ENCODE peak calls at places on chromosomes 6 and 20, in four cellular contexts. B is SHP77; G is stimulated activated naive B cell treated with anti-CD40 and anti-IgM and Interleukin-4, amounts not matched to agents 10 μg/mL and 1 μg/mL and 100 μg/mL, for 72 hours; I is stimulated activated CD4-positive, alpha-beta T cell treated with anti-CD3 and anti-CD28 coated beads, Interleukin-15, amount 100 ng/mL, for 1 hour. H is an unnamed sample.

GRCh38 chr20:54200487-54201267 is 7.2 kb upstream of the PFDN4 start:
- DNase-seq in B (no peak), G (no peak), I (no peak), H (no peak)

GRCh38 chr20:58666702-58667101 is 15.6 kb downstream of the STX16 start:
- DNase-seq in B (no peak), G (no peak), I (no peak), H (no peak)

GRCh38 chr6:139940741-139941712 is 566.6 kb upstream of the CITED2 start:
- DNase-seq in B (no peak), G (no peak), I (no peak), H (peak)

GRCh38 chr20:13610205-13610604 is 28.5 kb downstream of the TASP1 start:
- DNase-seq in B (peak), G (no peak), I (no peak), H (no peak)

GRCh38 chr20:47888351-47888750 is 103.1 kb upstream of the SULF2 start:
- DNase-seq in B (no peak), G (no peak), I (no peak), H (no peak)

GRCh38 chr20:8589956-8590355 is 457.9 kb downstream of the PLCB1 start:
- DNase-seq in B (no peak), G (no peak), I (no peak), H (no peak)

GRCh38 chr6:29720863-29721262 is 2.4 kb upstream of the HLA-F start:
- DNase-seq in B (no peak), G (no peak), I (no peak), H (no peak)

GRCh38 chr6:152750694-152751093 is at the start of gene VIP:
- DNase-seq in B (no peak), G (no peak), I (no peak), H (no peak)

GRCh38 chr6:1868561-1869261 is 259.0 kb downstream of the FOXC1 start:
- DNase-seq in B (no peak), G (peak), I (no peak), H (peak)

GRCh38 chr6:43402819-43403218 is 24.5 kb upstream of the ABCC10 start:
- DNase-seq in B (no peak), G (no peak), I (no peak), H (no peak)

GRCh38 chr20:5945963-5946362 is 4.4 kb downstream of the TRMT6 start:
- DNase-seq in B (no peak), G (no peak), I (no peak), H (no peak)

GRCh38 chr6:79724816-79725215 is 93.7 kb downstream of the SH3BGRL2 start:
- DNase-seq in B (no peak), G (no peak), I (no peak), H (no peak)

GRCh38 chr6:66948106-66948505 is 1241.1 kb upstream of the EYS start:
- DNase-seq in B (no peak), G (no peak), I (no peak), H (no peak)

GRCh38 chr6:35710241-35710847 is 21.6 kb upstream of the FKBP5 start:
- DNase-seq in B (no peak), G (no peak), I (no peak), H (no peak)

GRCh38 chr20:63641146-63641791 is 12.0 kb downstream of the STMN3 start:
- DNase-seq in B (no peak), G (peak), I (no peak), H (no peak)

GRCh38 chr6:118042855-118043254 is 135.8 kb downstream of the SLC35F1 start:
- DNase-seq in B (no peak), G (no peak), I (no peak), H (no peak)

GRCh38 chr6:2478200-2478599 is 232.8 kb upstream of the GMDS start:
- DNase-seq in B (peak), G (no peak), I (no peak), H (no peak)

GRCh38 chr6:65448806-65449397 is 258.1 kb downstream of the EYS start:
- DNase-seq in B (no peak), G (no peak), I (no peak), H (no peak)

GRCh38 chr6:35417979-35418661 is 34.0 kb upstream of the FANCE start:
- DNase-seq in B (no peak), G (no peak), I (no peak), H (no peak)

GRCh38 chr6:3509326-3509725 is 52.5 kb upstream of the SLC22A23 start:
- DNase-seq in B (no peak), G (no peak), I (no peak), H (no peak)

GRCh38 chr6:132816665-132817064 is 2.3 kb downstream of the RPS12 start:
- DNase-seq in B (no peak), G (no peak), I (no peak), H (no peak)

GRCh38 chr6:170208171-170208601 is 82.7 kb downstream of the DLL1 start:
- DNase-seq in B (no peak), G (no peak), I (no peak), H (no peak)

GRCh38 chr20:5608448-5609161 is 141.6 kb upstream of the SHLD1 start:
- DNase-seq in B (no peak), G (no peak), I (no peak), H (no peak)

GRCh38 chr20:56588996-56589395 is 40.1 kb upstream of the TFAP2C start:
- DNase-seq in B (no peak), G (no peak), I (no peak), H (no peak)

GRCh38 chr6:116847234-116847633 is 18.4 kb upstream of the GPRC6A start:
- DNase-seq in B (peak), G (no peak), I (no peak), H (no peak)

GRCh38 chr6:107318100-107318736 is 141.1 kb downstream of the PDSS2 start:
- DNase-seq in B (peak), G (peak), I (no peak), H (peak)

GRCh38 chr20:4012631-4013030 is 2.7 kb downstream of the RNF24 start:
- DNase-seq in B (no peak), G (no peak), I (no peak), H (no peak)

H was measured in GM12864.